ENCODE peak calls at places on chromosomes 7 and 10, in nine cellular contexts. O, V, U, E, X, H, G, L and Y are unnamed samples.

GRCh38 chr10:80382989-80383388 is 25.4 kb upstream of the PRXL2A start:
- DNase-seq in H (no peak), L (peak; percentile 62), X (no peak), V (no peak), E (peak; percentile 37), U (peak; percentile 24), G (no peak), O (peak; percentile 49), Y (no peak)

GRCh38 chr10:70970830-70971229 is 82.5 kb upstream of the PCBD1 start:
- DNase-seq in O (no peak), H (no peak), U (peak; percentile 70), G (no peak), E (peak; percentile 75), X (no peak), L (no peak), V (no peak), Y (no peak)

GRCh38 chr10:69241575-69241974 is 21.4 kb downstream of the HKDC1 start:
- DNase-seq in L (peak; percentile 19), X (no peak), E (peak; percentile 88), V (no peak), G (no peak), H (no peak), O (no peak), U (peak; percentile 56), Y (no peak)

GRCh38 chr10:133307776-133308430 is 769 bp downstream of the TUBGCP2 start:
- DNase-seq in H (peak; percentile 48), L (peak; percentile 62), V (peak; percentile 86), G (peak; percentile 71), E (peak; percentile 45), U (peak; percentile 52), X (peak; percentile 56), O (peak; percentile 88), Y (no peak)

GRCh38 chr10:104328636-104328915 is 9.7 kb downstream of the ITPRIP start:
- DNase-seq in L (no peak), O (no peak), V (no peak), U (no peak), H (peak; percentile 89), G (no peak), X (no peak), E (no peak), Y (no peak)

GRCh38 chr7:112202819-112203218 is 3.4 kb downstream of the DOCK4 start:
- DNase-seq in V (no peak), G (no peak), X (no peak), H (no peak), U (peak; percentile 13), L (no peak), O (no peak), E (no peak), Y (no peak)

GRCh38 chr10:121099601-121100000 is 248.4 kb downstream of the WDR11 start:
- DNase-seq in O (no peak), U (no peak), E (no peak), G (no peak), H (no peak), V (no peak), L (no peak), X (no peak), Y (no peak)

GRCh38 chr7:119271147-119271779 is 1001.7 kb upstream of the KCND2 start:
- DNase-seq in H (no peak), E (peak; percentile 3), U (no peak), L (no peak), G (no peak), X (no peak), O (no peak), V (no peak), Y (no peak)

GRCh38 chr10:104038958-104039752 is 46.5 kb downstream of the COL17A1 start:
- DNase-seq in O (no peak), U (no peak), V (no peak), L (no peak), E (no peak), X (no peak), H (no peak), G (no peak), Y (no peak)

GRCh38 chr10:601356-601963 is 88.0 kb downstream of the DIP2C start:
- DNase-seq in O (no peak), X (no peak), U (no peak), L (peak; percentile 55), V (no peak), H (no peak), E (no peak), G (no peak), Y (no peak)

GRCh38 chr10:92567952-92568600 is 5.8 kb downstream of the IDE start:
- DNase-seq in O (no peak), E (peak; percentile 6), U (peak; percentile 71), L (peak; percentile 30), H (no peak), V (no peak), G (no peak), X (no peak), Y (no peak)

GRCh38 chr10:6603142-6604125 is 23.4 kb upstream of the PRKCQ start:
- DNase-seq in X (peak; percentile 11), L (no peak), G (no peak), U (no peak), V (no peak), H (no peak), O (no peak), E (no peak), Y (no peak)

GRCh38 chr10:70902659-70903261 is 14.4 kb upstream of the PCBD1 start:
- DNase-seq in G (no peak), H (no peak), O (no peak), U (no peak), L (no peak), V (no peak), X (no peak), E (no peak), Y (no peak)

GRCh38 chr10:90644165-90644564 is 213.7 kb downstream of the HTR7 start:
- DNase-seq in U (peak; percentile 70), H (no peak), L (no peak), E (no peak), G (no peak), X (no peak), V (no peak), O (no peak), Y (peak; percentile 11)

GRCh38 chr10:64091889-64092288 is 570.7 kb downstream of the REEP3 start:
- DNase-seq in H (no peak), U (no peak), O (peak; percentile 33), E (no peak), G (no peak), L (no peak), X (peak; percentile 22), V (no peak), Y (no peak)

GRCh38 chr7:157427811-157428553 is 91.2 kb downstream of the DNAJB6 start:
- DNase-seq in L (no peak), H (no peak), E (no peak), U (no peak), G (no peak), V (peak; percentile 33), O (no peak), X (no peak), Y (no peak)

GRCh38 chr7:27152816-27153486 is 568 bp upstream of the HOXA3 start:
- DNase-seq in E (no peak), L (no peak), U (no peak), H (no peak), X (no peak), O (peak; percentile 5), V (no peak), G (no peak), Y (no peak)

GRCh38 chr10:4806534-4806933 is 19.5 kb upstream of the AKR1E2 start:
- DNase-seq in H (no peak), L (no peak), G (no peak), V (no peak), O (no peak), X (no peak), E (no peak), U (no peak), Y (no peak)

GRCh38 chr7:80826520-80827237 is 92.2 kb downstream of the SEMA3C start:
- DNase-seq in L (no peak), G (no peak), V (no peak), H (no peak), E (peak; percentile 88), O (no peak), U (peak; percentile 89), X (no peak), Y (no peak)

GRCh38 chr10:125967533-125967932 is 71.2 kb downstream of the FANK1 start:
- DNase-seq in U (no peak), O (no peak), X (no peak), E (no peak), L (no peak), G (no peak), H (no peak), V (no peak), Y (no peak)

GRCh38 chr7:142612264-142612881 is 136.9 kb upstream of the PRSS1 start:
- DNase-seq in G (no peak), U (no peak), H (no peak), O (no peak), E (peak; percentile 89), L (no peak), V (no peak), X (no peak), Y (no peak)

GRCh38 chr7:134461921-134462320 is 3.0 kb upstream of the AKR1B1 start:
- DNase-seq in E (peak; percentile 24), X (no peak), V (no peak), O (no peak), L (no peak), H (no peak), G (no peak), U (no peak), Y (no peak)

GRCh38 chr10:9579110-9579705 is 1438.5 kb upstream of the CELF2 start:
- DNase-seq in L (no peak), H (no peak), V (no peak), E (no peak), X (no peak), U (no peak), G (no peak), O (no peak), Y (no peak)

GRCh38 chr10:30373596-30374327 is 24.7 kb upstream of the MTPAP start:
- DNase-seq in E (no peak), V (no peak), X (no peak), G (no peak), U (no peak), H (no peak), O (no peak), L (no peak), Y (no peak)

GRCh38 chr10:118781536-118781935 is 26.8 kb upstream of the CACUL1 start:
- DNase-seq in H (no peak), L (no peak), G (no peak), U (no peak), X (no peak), V (no peak), O (no peak), E (no peak), Y (no peak)

GRCh38 chr7:33821970-33822369 is 83.4 kb upstream of the BMPER start:
- DNase-seq in E (peak; percentile 48), X (no peak), U (no peak), V (no peak), O (no peak), G (no peak), H (no peak), L (no peak), Y (no peak)

GRCh38 chr10:63348210-63348850 is 117.4 kb downstream of the JMJD1C start:
- DNase-seq in X (no peak), O (no peak), V (no peak), L (no peak), H (no peak), G (no peak), U (peak; percentile 33), E (no peak), Y (no peak)

GRCh38 chr7:113086431-113086888 is at the start of gene GPR85:
- DNase-seq in U (peak; percentile 74), G (peak; percentile 4), V (peak; percentile 69), O (no peak), H (peak; percentile 78), L (peak; percentile 82), E (peak; percentile 76), X (peak; percentile 65), Y (peak; percentile 13)

GRCh38 chr7:53418834-53419482 is 383.5 kb downstream of the POM121L12 start:
- DNase-seq in U (no peak), E (no peak), G (no peak), O (no peak), H (no peak), V (no peak), X (no peak), L (no peak), Y (no peak)

GRCh38 chr10:30594077-30594476 is 35.5 kb downstream of the LYZL2 start:
- DNase-seq in H (no peak), U (no peak), V (no peak), L (no peak), X (no peak), E (no peak), O (no peak), G (no peak), Y (no peak)

GRCh38 chr10:124715479-124715878 is 28.7 kb downstream of the FAM53B start:
- DNase-seq in G (no peak), O (no peak), E (no peak), X (no peak), V (no peak), H (no peak), L (no peak), U (no peak), Y (no peak)